ENCODE peak calls at places on chromosomes 3 and 15, in six cellular contexts. A is heart right ventricle, O is body of pancreas, P is GM23338, K is colonic mucosa, N is left lung. Y is an unnamed sample. For H3K4me1, the result is how much of the 10 kb centered on the place peaks cover.

GRCh38 chr3:35739181-35739809 is 100.0 kb downstream of the ARPP21 start:
- DNase-seq in A (no peak), O (no peak), P (peak), K (no peak), N (peak), Y (no peak)

GRCh38 chr3:51873876-51874275 is 1.5 kb downstream of the IQCF5 start:
- DNase-seq in A (no peak), O (no peak), P (no peak), K (no peak), N (no peak), Y (no peak)

GRCh38 chr3:127688416-127689265 is 15.9 kb downstream of the ABTB1 start:
- DNase-seq in A (no peak), O (peak), P (no peak), K (no peak), N (no peak), Y (peak)

GRCh38 chr15:100929641-100930042 is 10.5 kb downstream of the LRRK1 start:
- DNase-seq in A (no peak), O (no peak), P (no peak), K (no peak), N (no peak), Y (no peak)

GRCh38 chr3:126915015-126915414 is 67.9 kb upstream of the PLXNA1 start:
- DNase-seq in A (no peak), O (no peak), P (no peak), K (no peak), N (no peak), Y (no peak)

GRCh38 chr3:110246796-110247369 is 824.7 kb upstream of the NECTIN3 start:
- DNase-seq in A (no peak), O (no peak), P (no peak), K (no peak), N (no peak), Y (no peak)

GRCh38 chr3:196093271-196094111 is 11.6 kb upstream of the TFRC start:
- DNase-seq in A (no peak), O (no peak), P (no peak), K (no peak), N (no peak), Y (peak)

GRCh38 chr15:65400760-65401606 is 21.8 kb downstream of the IGDCC4 start:
- DNase-seq in A (peak), O (peak), P (peak), K (peak), N (no peak), Y (peak)

GRCh38 chr3:156291269-156292123 is 171.1 kb downstream of the KCNAB1 start:
- DNase-seq in A (no peak), O (peak), P (peak), K (no peak), N (no peak), Y (peak)

GRCh38 chr3:146128939-146129338 is 32.0 kb downstream of the PLOD2 start:
- DNase-seq in A (no peak), O (no peak), P (no peak), K (no peak), N (no peak), Y (no peak)

GRCh38 chr15:101000271-101000681 is 81.1 kb downstream of the LRRK1 start:
- DNase-seq in A (no peak), O (no peak), P (peak), K (no peak), N (no peak), Y (no peak)

GRCh38 chr3:1380926-1381646 is 288.3 kb downstream of the CNTN6 start:
- DNase-seq in A (peak), O (no peak), P (no peak), K (no peak), N (no peak), Y (no peak)

GRCh38 chr3:9234191-9234590 is 15.3 kb downstream of the SRGAP3 start:
- DNase-seq in A (no peak), O (no peak), P (no peak), K (no peak), N (no peak), Y (no peak)

GRCh38 chr3:196181127-196181546 is 30.1 kb downstream of the ZDHHC19 start:
- DNase-seq in A (no peak), O (no peak), P (no peak), K (no peak), N (peak), Y (peak)

GRCh38 chr15:100457201-100457600 is 71.5 kb downstream of the CERS3 start:
- DNase-seq in A (no peak), O (no peak), P (peak), K (no peak), N (no peak), Y (no peak)

GRCh38 chr3:24042879-24043567 is 97.9 kb downstream of the NR1D2 start:
- DNase-seq in A (no peak), O (no peak), P (no peak), K (no peak), N (no peak), Y (no peak)
- H3K4me3 ChIP-seq in A (peak), O (no peak), P (no peak), K (no peak), N (no peak), Y (no peak)

GRCh38 chr15:73991260-73991659 is 835 bp downstream of the STOML1 start:
- DNase-seq in A (peak), O (peak), P (peak), K (peak), N (no peak), Y (peak)

GRCh38 chr15:73992594-73992898 is 451 bp upstream of the STOML1 start:
- DNase-seq in A (no peak), O (no peak), P (no peak), K (no peak), N (no peak), Y (no peak)

GRCh38 chr15:73993211-73993994 is 1.1 kb upstream of the PML start:
- DNase-seq in A (no peak), O (no peak), P (no peak), K (no peak), N (no peak), Y (no peak)

GRCh38 chr15:73990250-73991005 is 1.7 kb downstream of the STOML1 start:
- DNase-seq in A (no peak), O (no peak), P (no peak), K (no peak), N (no peak), Y (no peak)

DNA sequence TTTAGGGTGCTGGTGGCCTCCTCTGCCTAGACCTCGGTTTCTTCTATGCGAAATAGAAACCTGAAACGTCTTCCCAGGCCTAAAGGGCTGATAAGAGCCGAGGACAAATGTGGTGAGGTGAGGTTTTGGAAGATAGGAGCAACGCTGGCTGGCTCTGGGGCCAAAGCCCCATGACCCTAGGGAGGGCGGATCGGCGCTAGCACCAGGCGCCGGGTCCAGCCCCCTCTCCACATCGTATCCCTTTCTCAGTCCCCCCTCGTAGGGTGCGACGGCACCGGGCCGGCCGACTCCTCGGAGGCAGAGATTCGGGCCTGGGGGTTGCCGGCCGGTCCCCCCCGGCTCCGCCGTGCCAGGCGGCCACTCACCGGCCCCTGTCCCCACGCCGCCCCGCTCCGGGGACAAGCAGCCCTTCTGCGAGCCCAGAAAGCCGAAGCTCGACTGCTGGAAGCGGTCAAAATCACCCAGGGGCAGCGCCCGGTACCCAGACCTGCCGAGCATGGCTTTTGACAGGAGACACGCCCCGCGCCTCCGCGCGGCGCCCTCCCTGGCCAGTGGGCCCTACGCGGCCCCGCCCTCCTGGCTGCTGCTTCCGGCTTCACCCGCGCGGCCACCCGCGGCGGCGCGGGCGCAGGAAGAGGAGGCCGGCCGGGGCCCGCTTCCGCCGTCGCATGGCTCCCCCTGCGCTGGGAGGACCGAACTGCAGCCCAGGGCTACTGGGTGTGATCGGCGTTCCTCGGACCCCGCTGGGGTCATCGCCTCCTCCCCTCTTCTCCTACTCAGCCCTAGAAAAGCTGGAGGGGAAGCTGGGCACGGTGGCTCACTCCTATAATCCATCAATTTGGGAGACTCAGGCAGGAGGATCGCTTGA is at the start of gene STOML1:
- DNase-seq in A (peak), O (peak), P (peak), K (peak), N (peak), Y (peak)
- H3K4me1 ChIP-seq in A (half or more), O (half or more), P (under half), K (under half), N (half or more), Y (half or more)

GRCh38 chr3:66158933-66159332 is 61.9 kb upstream of the SLC25A26 start:
- DNase-seq in A (no peak), O (no peak), P (no peak), K (no peak), N (no peak), Y (no peak)

GRCh38 chr3:66153471-66153870 is 67.3 kb upstream of the SLC25A26 start:
- DNase-seq in A (no peak), O (no peak), P (peak), K (no peak), N (no peak), Y (no peak)

GRCh38 chr3:66150977-66151376 is 69.8 kb upstream of the SLC25A26 start:
- DNase-seq in A (no peak), O (no peak), P (no peak), K (no peak), N (no peak), Y (no peak)

GRCh38 chr3:66152336-66152735 is 68.5 kb upstream of the SLC25A26 start:
- DNase-seq in A (no peak), O (no peak), P (no peak), K (no peak), N (no peak), Y (no peak)

DNA sequence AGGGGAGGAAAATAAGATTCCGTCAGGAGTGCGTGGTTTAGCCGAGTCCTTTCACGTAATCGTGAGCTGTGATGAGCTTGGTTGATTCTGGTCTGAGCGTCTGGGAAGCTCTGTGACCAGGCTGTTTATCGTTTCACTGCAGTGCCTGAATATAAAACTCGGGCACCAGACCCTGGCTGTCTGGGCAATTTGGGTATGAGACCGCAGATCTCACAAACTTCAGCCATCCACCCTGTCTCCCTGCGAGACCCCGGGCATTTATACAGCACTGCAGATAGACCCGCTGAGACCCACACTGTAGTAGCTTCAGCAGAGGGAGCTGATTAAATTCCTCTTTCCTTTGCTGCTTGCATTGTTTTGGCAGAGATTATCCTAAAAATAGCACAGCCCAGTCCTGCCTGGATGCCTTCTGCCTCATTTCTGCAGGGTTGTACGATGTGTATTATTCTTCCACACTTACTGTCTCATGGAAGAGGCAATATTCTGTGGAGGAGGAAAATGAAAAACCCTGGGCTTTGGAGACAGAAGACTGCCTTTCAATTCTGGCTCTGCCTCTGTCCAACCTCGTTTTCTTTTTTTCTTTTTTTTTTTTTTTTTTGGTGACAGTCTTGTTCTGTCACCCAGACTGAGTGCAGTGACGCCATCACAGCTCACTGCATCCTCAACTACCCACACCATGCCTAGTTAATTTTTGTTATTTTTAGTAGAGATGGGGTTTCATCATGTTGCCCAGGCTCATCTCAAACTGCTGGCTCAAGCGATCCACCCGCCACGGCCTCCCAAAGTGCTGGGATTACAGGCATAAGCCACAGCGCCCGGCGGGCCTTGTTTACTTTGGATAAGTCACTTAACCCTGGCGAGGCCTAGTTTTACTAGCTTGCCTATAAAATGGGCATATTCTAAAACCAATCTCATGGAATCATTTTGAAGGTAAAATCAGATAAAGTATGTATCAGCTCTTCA is 66.6 kb upstream of the SLC25A26 start:
- DNase-seq in A (peak), O (no peak), P (peak), K (no peak), N (peak), Y (no peak)
- H3K4me3 ChIP-seq in A (peak), O (no peak), P (no peak), K (no peak), N (no peak), Y (no peak)

DNA sequence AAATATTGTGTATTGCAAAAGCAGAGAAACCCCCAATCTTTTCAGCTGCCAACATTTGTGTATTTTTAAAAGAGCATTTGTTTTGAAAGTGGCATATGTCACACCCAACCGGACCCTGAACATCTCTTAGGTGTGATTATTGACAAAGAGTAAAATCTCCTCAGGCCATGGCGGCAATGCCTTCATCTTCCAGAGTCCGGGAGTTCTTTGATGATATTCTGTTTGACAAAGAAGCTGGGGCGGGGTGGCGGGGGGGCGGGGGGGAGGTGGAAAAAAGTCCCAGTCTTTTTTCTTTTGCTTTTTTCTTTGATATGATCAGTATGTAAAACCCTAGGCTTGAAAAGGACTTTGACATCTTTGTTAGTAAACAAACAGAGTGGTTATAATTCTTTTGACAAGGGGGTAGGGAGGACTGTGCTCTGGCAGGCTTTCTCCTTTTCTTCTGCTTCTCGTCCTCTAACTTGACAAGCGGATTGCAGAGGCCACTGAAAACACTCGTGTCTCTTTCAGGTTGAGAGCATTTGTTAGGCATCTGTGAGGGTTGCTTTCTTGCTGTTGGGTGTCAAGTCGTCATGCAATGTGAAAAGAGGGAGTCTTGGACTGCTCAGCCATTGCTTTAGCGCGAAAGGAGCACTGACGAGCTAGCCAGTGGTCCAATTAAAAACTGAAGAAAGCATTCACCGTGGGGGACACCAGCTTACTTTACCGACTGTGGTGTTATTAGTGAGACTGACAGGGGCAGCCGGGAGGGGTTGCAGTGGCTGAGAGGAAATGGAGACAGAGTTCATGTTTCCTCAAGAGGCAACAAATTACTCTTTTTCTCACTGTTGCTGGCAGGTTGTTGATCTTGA is 243.2 kb downstream of the NSUN3 start:
- DNase-seq in A (no peak), O (no peak), P (peak), K (no peak), N (no peak), Y (no peak)
- H3K4me1 ChIP-seq in A (under half), O (under half), P (under half), K (under half), N (under half), Y (under half)

GRCh38 chr3:42936157-42936981 is 30.4 kb downstream of the ZNF662 start:
- DNase-seq in A (peak), O (peak), P (peak), K (peak), N (peak), Y (peak)
- H3K4me3 ChIP-seq in A (peak), O (no peak), P (no peak), K (peak), N (peak), Y (no peak)

DNA sequence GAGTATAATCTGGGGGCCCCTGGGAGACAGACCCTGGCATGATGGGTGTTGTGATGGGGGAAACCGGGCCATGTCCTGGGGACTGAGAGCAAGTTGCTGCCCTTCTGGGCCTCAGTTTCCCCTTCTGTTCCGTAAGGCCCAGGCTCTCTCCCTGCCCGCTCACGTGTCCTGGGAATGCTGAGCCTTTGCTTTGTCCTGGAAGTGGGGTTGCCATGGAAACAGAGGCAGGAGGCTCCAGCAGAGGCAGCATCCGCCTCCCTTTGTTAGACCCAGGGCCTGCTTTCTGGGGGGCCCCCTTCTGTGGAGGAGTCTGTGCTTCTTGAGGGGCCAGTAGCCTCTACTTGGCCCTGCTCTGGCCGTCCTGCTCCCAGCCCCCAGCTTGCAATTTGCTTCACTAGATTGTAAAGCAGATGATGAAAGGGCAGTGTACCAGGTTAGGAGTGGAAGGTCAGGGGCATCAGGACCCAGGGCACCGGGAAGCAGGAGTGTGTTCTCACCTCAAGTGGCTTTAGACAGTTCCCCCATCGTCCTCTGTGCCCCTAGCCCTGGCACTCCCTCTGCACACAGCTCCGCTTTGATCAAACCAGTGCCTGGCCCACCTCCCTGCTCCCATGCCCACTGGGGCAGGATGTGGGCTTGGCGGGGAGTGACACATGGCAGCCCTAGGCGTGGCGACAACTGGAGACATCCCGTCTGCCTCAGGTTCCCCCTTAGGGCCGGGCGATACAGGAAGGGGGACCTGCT is 105.6 kb downstream of the FBLN2 start:
- DNase-seq in A (no peak), O (no peak), P (peak), K (no peak), N (no peak), Y (peak)
- H3K4me1 ChIP-seq in A (under half), O (under half), P (under half), K (under half), N (under half), Y (under half)

DNA sequence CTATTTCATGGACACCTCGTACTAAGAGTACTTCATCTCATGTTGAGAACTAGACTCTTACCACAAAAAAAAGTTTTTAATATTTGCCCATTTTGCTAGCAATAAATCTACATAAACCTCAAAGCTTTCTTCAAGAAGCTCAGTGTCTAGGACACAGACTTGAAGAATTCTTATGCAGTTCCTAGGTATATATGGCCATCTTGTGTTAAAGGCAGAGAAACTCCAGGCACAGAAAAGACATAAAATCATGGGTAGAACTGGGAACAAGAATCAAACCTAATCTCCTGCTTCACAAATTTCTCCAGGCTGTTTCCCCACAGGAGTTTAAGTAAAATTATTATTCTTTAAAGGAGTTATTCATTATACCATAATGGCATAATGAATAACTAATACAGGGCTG is 4.4 kb downstream of the MBD4 start:
- DNase-seq in A (no peak), O (no peak), P (no peak), K (no peak), N (no peak), Y (no peak)
- H3K4me3 ChIP-seq in A (no peak), O (no peak), P (no peak), K (no peak), N (no peak), Y (no peak)

DNA sequence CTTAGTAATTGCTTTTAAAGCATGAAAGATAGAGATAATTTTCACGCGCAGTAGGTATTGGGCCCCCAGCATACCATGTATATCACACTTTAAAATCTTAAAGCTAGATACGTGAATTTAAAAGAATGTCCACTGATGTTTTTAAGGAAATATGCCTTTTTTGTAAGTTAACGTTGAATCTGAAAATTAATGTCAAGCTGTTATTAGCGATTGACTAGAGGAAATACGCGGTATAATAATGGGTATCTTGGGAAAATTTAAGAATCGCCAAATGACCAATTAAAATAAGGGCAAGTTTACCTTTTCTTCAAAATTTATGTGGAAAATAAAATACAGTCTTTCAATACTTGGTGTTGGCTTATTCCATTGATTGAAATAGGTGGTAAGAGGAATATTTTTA is 13.3 kb upstream of the CHD2 start:
- DNase-seq in A (no peak), O (no peak), P (no peak), K (no peak), N (no peak), Y (no peak)
- H3K4me1 ChIP-seq in A (under half), O (under half), P (under half), K (under half), N (half or more), Y (half or more)

Y was measured in spleen.